ENCODE peak calls at places on chromosome 13, in four cellular contexts. S, Y, W and G are unnamed samples.

GRCh38 chr13:104246955-104247354 is 1180.7 kb upstream of the SLC10A2 start:
- DNase-seq in S (no peak), Y (no peak), W (no peak), G (no peak)

GRCh38 chr13:110245421-110245899 is 61.5 kb downstream of the COL4A1 start:
- DNase-seq in S (peak), Y (no peak), W (no peak), G (peak)

GRCh38 chr13:20969182-20969581 is 66.6 kb upstream of the XPO4 start:
- DNase-seq in S (peak), Y (no peak), W (no peak), G (peak)

GRCh38 chr13:110216403-110217041 is 90.4 kb downstream of the COL4A1 start:
- DNase-seq in S (peak), Y (no peak), W (peak), G (peak)

GRCh38 chr13:111429064-111429558 is 108.7 kb downstream of the TEX29 start:
- DNase-seq in S (peak), Y (no peak), W (peak), G (peak)

GRCh38 chr13:110338441-110339101 is 31.5 kb downstream of the COL4A2 start:
- DNase-seq in S (peak), Y (no peak), W (no peak), G (peak)

GRCh38 chr13:33218020-33218419 is 67.5 kb downstream of the STARD13 start:
- DNase-seq in S (peak), Y (no peak), W (no peak), G (no peak)

GRCh38 chr13:33204130-33204927 is 81.2 kb downstream of the STARD13 start:
- DNase-seq in S (peak), Y (no peak), W (peak), G (peak)

GRCh38 chr13:37457594-37457993 is 141.0 kb downstream of the POSTN start:
- DNase-seq in S (peak), Y (no peak), W (no peak), G (peak)

GRCh38 chr13:98536729-98537128 is 40.2 kb downstream of the STK24 start:
- DNase-seq in S (no peak), Y (no peak), W (no peak), G (no peak)

GRCh38 chr13:109904218-109904617 is 117.8 kb upstream of the IRS2 start:
- DNase-seq in S (no peak), Y (no peak), W (no peak), G (no peak)

GRCh38 chr13:83765796-83766195 is 116.5 kb downstream of the SLITRK1 start:
- DNase-seq in S (no peak), Y (no peak), W (no peak), G (no peak)

GRCh38 chr13:38687246-38688229 is 661 bp downstream of the FREM2 start:
- DNase-seq in S (no peak), Y (no peak), W (no peak), G (no peak)

GRCh38 chr13:97502192-97502591 is 68.2 kb downstream of the RAP2A start:
- DNase-seq in S (peak), Y (no peak), W (no peak), G (peak)

GRCh38 chr13:28576037-28576436 is 81.1 kb upstream of the FLT1 start:
- DNase-seq in S (no peak), Y (no peak), W (no peak), G (no peak)
- H3K4me3 ChIP-seq in S (no peak), Y (no peak), W (no peak), G (no peak)

GRCh38 chr13:63455938-63456337 is 2040.3 kb upstream of the PCDH20 start:
- DNase-seq in S (no peak), Y (no peak), W (no peak), G (no peak)
- TF ChIP-seq CTCF in S (peak), Y (no peak), W (peak), G (no peak)

GRCh38 chr13:24267283-24267682 is 42.1 kb upstream of the C1QTNF9 start:
- DNase-seq in S (no peak), Y (no peak), W (no peak), G (peak)

GRCh38 chr13:24265453-24265852 is 43.9 kb upstream of the C1QTNF9 start:
- DNase-seq in S (no peak), Y (no peak), W (no peak), G (no peak)

GRCh38 chr13:24263652-24264051 is 45.7 kb upstream of the C1QTNF9 start:
- DNase-seq in S (peak), Y (no peak), W (no peak), G (peak)

GRCh38 chr13:24267801-24268200 is 41.6 kb upstream of the C1QTNF9 start:
- DNase-seq in S (no peak), Y (no peak), W (no peak), G (no peak)

DNA sequence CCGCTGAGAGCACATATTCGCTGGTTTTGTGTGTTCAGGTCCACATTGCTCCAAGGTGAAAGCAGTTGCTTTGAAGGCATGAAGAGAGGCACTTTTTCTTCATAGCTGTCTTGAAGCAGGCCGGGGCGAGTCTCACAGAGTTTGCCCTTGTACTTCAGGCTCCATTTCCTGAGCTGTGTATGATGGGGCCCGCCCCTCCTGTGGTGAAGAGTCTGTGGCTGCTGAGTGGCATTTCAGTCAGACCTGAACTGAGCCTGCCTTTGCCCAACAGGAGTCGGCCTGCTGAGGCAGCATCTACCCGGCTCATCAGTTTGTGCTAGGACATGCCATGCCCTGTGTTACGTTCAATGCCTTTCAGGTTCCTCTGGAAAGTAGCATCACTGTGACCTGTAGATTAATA is 44.4 kb upstream of the C1QTNF9 start:
- DNase-seq in S (no peak), Y (no peak), W (no peak), G (no peak)
- H3K4me3 ChIP-seq in S (no peak), Y (no peak), W (no peak), G (no peak)

GRCh38 chr13:80599765-80600164 is 258.8 kb upstream of the SPRY2 start:
- DNase-seq in S (no peak), Y (no peak), W (no peak), G (no peak)

GRCh38 chr13:80605007-80605406 is 264.1 kb upstream of the SPRY2 start:
- DNase-seq in S (no peak), Y (no peak), W (no peak), G (no peak)

GRCh38 chr13:80605743-80606142 is 264.8 kb upstream of the SPRY2 start:
- DNase-seq in S (no peak), Y (no peak), W (no peak), G (no peak)

GRCh38 chr13:80604094-80604493 is 263.2 kb upstream of the SPRY2 start:
- DNase-seq in S (peak), Y (no peak), W (no peak), G (peak)

DNA sequence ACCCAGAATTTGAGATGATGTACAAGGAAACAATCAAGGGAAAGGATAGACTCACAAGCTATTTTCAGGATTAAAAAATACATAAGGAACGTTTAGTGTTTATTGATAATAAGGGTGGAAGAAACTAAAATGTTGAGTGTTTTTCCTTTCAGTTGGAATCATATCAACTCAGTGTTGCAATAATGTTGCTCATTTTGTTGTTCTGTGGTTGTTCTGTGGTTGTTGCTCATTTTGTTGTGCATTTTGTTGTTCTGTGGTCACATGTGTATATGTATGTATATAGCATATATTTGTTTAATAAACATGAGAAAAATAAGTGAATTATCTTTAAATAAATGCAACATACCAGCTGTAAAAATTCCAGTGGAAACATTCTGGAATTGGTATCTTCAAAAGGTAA is 262.4 kb upstream of the SPRY2 start:
- DNase-seq in S (peak), Y (no peak), W (no peak), G (no peak)
- TF ChIP-seq CTCF in S (no peak), Y (no peak), W (no peak), G (no peak)

GRCh38 chr13:75760182-75760981 is 124.3 kb downstream of the LMO7 start:
- DNase-seq in S (no peak), Y (no peak), W (no peak), G (no peak)
- H3K4me3 ChIP-seq in S (no peak), Y (peak), W (no peak), G (peak)

GRCh38 chr13:23512762-23513395 is 57.3 kb upstream of the TNFRSF19 start:
- DNase-seq in S (no peak), Y (no peak), W (no peak), G (no peak)
- TF ChIP-seq CTCF in S (no peak), Y (no peak), W (no peak), G (peak)